ENCODE peak calls at places on chromosomes 1 and 21, in seven cellular contexts. H is lower lobe of right lung; M is CD8-positive, alpha-beta memory T cell; T is bronchial epithelial cell; S is uterus; V is mammary epithelial cell; Y is HL-60. N is an unnamed sample.

GRCh38 chr1:63935553-63935952 is 161.7 kb downstream of the ROR1 start:
- DNase-seq in H (no peak), M (no peak), T (no peak), S (no peak), V (no peak), Y (no peak), N (no peak)

GRCh38 chr1:150268342-150268705 is 492 bp downstream of the APH1A start:
- DNase-seq in H (peak), M (peak), T (peak), S (no peak), V (peak), Y (no peak), N (peak)

GRCh38 chr1:209249280-209249670 is 334.2 kb upstream of the CAMK1G start:
- DNase-seq in H (no peak), M (no peak), T (no peak), S (no peak), V (no peak), Y (no peak), N (no peak)

GRCh38 chr1:3018051-3018471 is 3.2 kb upstream of the ACTRT2 start:
- DNase-seq in H (no peak), M (no peak), T (no peak), S (no peak), V (no peak), Y (no peak), N (no peak)

GRCh38 chr21:45100866-45101265 is 26.5 kb downstream of the ADARB1 start:
- DNase-seq in H (no peak), M (no peak), T (no peak), S (no peak), V (no peak), Y (no peak), N (no peak)

GRCh38 chr1:67058761-67059160 is 4.8 kb upstream of the SLC35D1 start:
- DNase-seq in H (no peak), M (no peak), T (peak), S (no peak), V (no peak), Y (no peak), N (peak)

GRCh38 chr1:3007298-3008147 is 13.7 kb upstream of the ACTRT2 start:
- DNase-seq in H (no peak), M (no peak), T (no peak), S (no peak), V (no peak), Y (no peak), N (no peak)

GRCh38 chr1:8025061-8025670 is 943 bp downstream of the ERRFI1 start:
- DNase-seq in H (no peak), M (peak), T (peak), S (no peak), V (peak), Y (no peak), N (peak)

GRCh38 chr1:245614476-245614875 is 459.7 kb downstream of the KIF26B start:
- DNase-seq in H (no peak), M (no peak), T (no peak), S (no peak), V (no peak), Y (no peak), N (no peak)

GRCh38 chr1:182990413-182991144 is 32.6 kb upstream of the LAMC1 start:
- DNase-seq in H (no peak), M (no peak), T (peak), S (peak), V (peak), Y (no peak), N (peak)

GRCh38 chr1:110921953-110922352 is 41.8 kb downstream of the LRIF1 start:
- DNase-seq in H (no peak), M (no peak), T (no peak), S (no peak), V (no peak), Y (no peak), N (no peak)

GRCh38 chr1:67170751-67171573 is 4.7 kb downstream of the IL23R start:
- DNase-seq in H (no peak), M (peak), T (no peak), S (no peak), V (no peak), Y (no peak), N (no peak)

GRCh38 chr1:173193639-173194038 is 13.5 kb downstream of the TNFSF4 start:
- DNase-seq in H (no peak), M (no peak), T (no peak), S (no peak), V (peak), Y (no peak), N (no peak)

GRCh38 chr1:211517006-211517405 is 25.0 kb upstream of the RD3 start:
- DNase-seq in H (no peak), M (no peak), T (peak), S (no peak), V (no peak), Y (no peak), N (peak)

GRCh38 chr1:14100916-14101315 is 400.9 kb downstream of the PRDM2 start:
- DNase-seq in H (no peak), M (no peak), T (no peak), S (no peak), V (no peak), Y (no peak), N (no peak)

GRCh38 chr1:95583811-95584210 is 349.8 kb downstream of the RWDD3 start:
- DNase-seq in H (no peak), M (no peak), T (no peak), S (no peak), V (no peak), Y (no peak), N (no peak)

GRCh38 chr1:173431663-173432045 is 45.5 kb upstream of the PRDX6 start:
- DNase-seq in H (no peak), M (no peak), T (no peak), S (no peak), V (no peak), Y (no peak), N (no peak)

GRCh38 chr1:113916974-113917373 is 11.8 kb downstream of the DCLRE1B start:
- DNase-seq in H (no peak), M (no peak), T (no peak), S (no peak), V (no peak), Y (no peak), N (no peak)

GRCh38 chr1:22350171-22350961 is 101.3 kb upstream of the ZBTB40 start:
- DNase-seq in H (no peak), M (no peak), T (no peak), S (peak), V (no peak), Y (no peak), N (no peak)

GRCh38 chr1:230069813-230070212 is 2.8 kb downstream of the GALNT2 start:
- DNase-seq in H (no peak), M (no peak), T (peak), S (no peak), V (peak), Y (no peak), N (peak)

GRCh38 chr1:31551206-31551605 is 25.1 kb upstream of the TINAGL1 start:
- DNase-seq in H (no peak), M (no peak), T (no peak), S (no peak), V (no peak), Y (no peak), N (no peak)

GRCh38 chr1:175206687-175207086 is 14.1 kb upstream of the KIAA0040 start:
- DNase-seq in H (no peak), M (no peak), T (peak), S (no peak), V (peak), Y (no peak), N (peak)

GRCh38 chr1:64877151-64877550 is 89.2 kb downstream of the JAK1 start:
- DNase-seq in H (no peak), M (peak), T (no peak), S (no peak), V (no peak), Y (no peak), N (no peak)

GRCh38 chr1:25673456-25673855 is 56.9 kb downstream of the MAN1C1 start:
- DNase-seq in H (no peak), M (no peak), T (no peak), S (no peak), V (no peak), Y (no peak), N (no peak)

GRCh38 chr1:21492171-21492625 is 17.0 kb upstream of the ALPL start:
- DNase-seq in H (no peak), M (no peak), T (no peak), S (no peak), V (no peak), Y (no peak), N (no peak)

GRCh38 chr1:89809556-89809955 is 11.3 kb upstream of the LRRC8D start:
- DNase-seq in H (no peak), M (no peak), T (peak), S (peak), V (peak), Y (no peak), N (no peak)

GRCh38 chr1:177334276-177334675 is 163.5 kb downstream of the BRINP2 start:
- DNase-seq in H (no peak), M (no peak), T (peak), S (no peak), V (no peak), Y (no peak), N (peak)

GRCh38 chr1:64471218-64471719 is 1.3 kb downstream of the CACHD1 start:
- DNase-seq in H (peak), M (peak), T (peak), S (peak), V (peak), Y (no peak), N (peak)

GRCh38 chr1:5646486-5646885 is 345.7 kb downstream of the NPHP4 start:
- DNase-seq in H (no peak), M (no peak), T (no peak), S (no peak), V (no peak), Y (no peak), N (no peak)

GRCh38 chr1:117301906-117302305 is 65.3 kb upstream of the MAN1A2 start:
- DNase-seq in H (no peak), M (no peak), T (no peak), S (no peak), V (peak), Y (no peak), N (no peak)

GRCh38 chr1:223301346-223301745 is 62.6 kb downstream of the SUSD4 start:
- DNase-seq in H (no peak), M (peak), T (no peak), S (no peak), V (no peak), Y (no peak), N (no peak)

GRCh38 chr1:162161921-162162550 is 92.5 kb downstream of the NOS1AP start:
- DNase-seq in H (no peak), M (no peak), T (no peak), S (no peak), V (no peak), Y (no peak), N (no peak)

GRCh38 chr1:1328254-1328653 is 2.8 kb upstream of the TAS1R3 start:
- DNase-seq in H (no peak), M (no peak), T (no peak), S (no peak), V (no peak), Y (no peak), N (no peak)

GRCh38 chr1:77473690-77474089 is 191.9 kb downstream of the AK5 start:
- DNase-seq in H (no peak), M (no peak), T (peak), S (no peak), V (peak), Y (no peak), N (peak)

GRCh38 chr1:25958475-25958874 is 39.4 kb downstream of the PAFAH2 start:
- DNase-seq in H (no peak), M (no peak), T (peak), S (no peak), V (peak), Y (no peak), N (peak)

GRCh38 chr21:27796106-27796505 is 829.2 kb upstream of the ADAMTS5 start:
- DNase-seq in H (no peak), M (no peak), T (no peak), S (no peak), V (no peak), Y (no peak), N (no peak)

GRCh38 chr21:42405064-42406059 is 1.7 kb downstream of the UBASH3A start:
- DNase-seq in H (no peak), M (no peak), T (no peak), S (no peak), V (no peak), Y (no peak), N (no peak)

GRCh38 chr21:42406201-42406601 is 2.5 kb downstream of the UBASH3A start:
- DNase-seq in H (no peak), M (peak), T (no peak), S (no peak), V (no peak), Y (no peak), N (no peak)

GRCh38 chr21:42401820-42402251 is 1.9 kb upstream of the UBASH3A start:
- DNase-seq in H (no peak), M (no peak), T (no peak), S (no peak), V (no peak), Y (no peak), N (no peak)

GRCh38 chr21:42404534-42404933 is 832 bp downstream of the UBASH3A start:
- DNase-seq in H (no peak), M (no peak), T (no peak), S (no peak), V (no peak), Y (no peak), N (no peak)

DNA sequence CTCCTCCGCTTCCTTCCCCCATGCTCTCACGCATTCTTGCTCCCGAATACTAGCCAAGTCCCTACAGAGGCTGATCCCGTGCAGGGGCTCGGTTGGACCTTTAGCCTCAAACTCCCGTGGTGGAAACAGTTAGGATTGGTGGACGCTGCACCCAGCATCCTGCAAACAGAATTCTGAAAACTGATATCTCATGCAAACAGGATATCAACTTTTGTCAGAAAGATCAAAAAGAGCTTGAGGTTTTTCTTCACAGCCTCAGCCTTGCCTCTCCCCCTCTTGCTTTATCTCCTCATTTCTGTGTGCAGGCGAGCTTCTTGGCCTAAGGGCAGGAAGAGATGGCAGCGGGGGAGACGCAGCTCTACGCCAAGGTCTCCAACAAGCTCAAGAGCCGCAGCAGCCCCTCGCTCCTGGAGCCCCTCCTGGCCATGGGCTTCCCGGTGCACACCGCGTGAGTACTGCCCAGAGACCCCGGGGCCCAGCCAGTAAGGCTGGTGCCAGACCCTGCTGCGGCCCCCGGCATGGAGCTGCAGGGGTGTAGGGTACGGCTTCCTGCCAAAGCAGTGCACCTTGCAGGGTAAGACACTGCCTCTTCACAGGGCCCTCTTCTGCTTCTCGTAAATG is at the start of gene UBASH3A:
- DNase-seq in H (no peak), M (peak), T (no peak), S (no peak), V (no peak), Y (no peak), N (no peak)
- H3K4me3 ChIP-seq in H (peak), M (peak), T (no peak), S (no peak), V (no peak), Y (no peak), N (no peak)

DNA sequence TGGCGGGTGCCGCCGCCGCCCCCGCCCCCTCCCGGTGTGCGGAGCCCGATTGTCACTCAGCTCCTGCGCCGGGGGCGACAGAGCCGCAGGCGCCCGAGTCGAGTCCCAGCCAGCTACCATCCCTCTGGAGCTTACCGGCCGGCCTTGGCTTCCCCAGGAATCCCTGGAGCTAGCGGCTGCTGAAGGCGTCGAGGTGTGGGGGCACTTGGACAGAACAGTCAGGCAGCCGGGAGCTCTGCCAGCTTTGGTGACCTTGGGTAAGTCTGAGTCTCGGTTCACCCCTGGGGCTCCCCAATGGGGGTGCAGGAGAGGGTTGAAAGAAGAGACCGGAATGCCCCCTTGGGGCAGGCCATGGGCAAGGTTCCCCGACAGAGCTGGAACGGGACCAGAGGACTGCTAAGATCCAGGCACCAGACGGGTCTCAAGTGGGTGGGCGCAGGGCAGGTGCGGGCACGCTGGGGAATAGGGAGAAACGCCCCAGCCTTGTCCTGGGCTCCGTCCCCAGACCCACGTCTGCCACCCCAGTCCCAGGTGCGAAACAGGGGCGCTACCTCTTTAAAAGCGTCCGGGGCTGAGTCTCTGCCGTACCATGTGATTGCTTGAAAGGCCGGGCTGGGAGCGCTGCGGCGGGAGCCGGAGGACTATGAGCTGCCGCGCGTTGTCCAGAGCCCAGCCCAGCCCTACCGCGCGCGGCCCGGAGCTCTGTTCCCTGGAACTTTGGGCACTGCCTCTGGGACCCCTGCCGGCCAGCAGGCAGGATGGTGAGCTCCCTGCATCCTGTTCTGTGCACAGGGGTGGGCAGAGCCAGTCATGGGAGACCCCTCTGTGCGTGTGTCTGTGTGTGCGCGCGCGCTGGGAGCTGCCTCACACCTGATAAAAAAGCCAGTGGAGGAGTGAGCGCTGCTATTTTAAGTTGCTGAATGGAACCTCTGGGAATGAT is at the start of gene ADORA1:
- DNase-seq in H (peak), M (no peak), T (peak), S (peak), V (peak), Y (no peak), N (peak)
- H3K4me3 ChIP-seq in H (peak), M (no peak), T (peak), S (peak), V (peak), Y (no peak), N (peak)

GRCh38 chr1:158285756-158286241 is 3.9 kb upstream of the CD1C start:
- DNase-seq in H (peak), M (no peak), T (peak), S (no peak), V (peak), Y (peak), N (no peak)
- H3K4me3 ChIP-seq in H (no peak), M (no peak), T (no peak), S (no peak), V (no peak), Y (no peak), N (no peak)

GRCh38 chr1:226547754-226548191 is 791 bp upstream of the STUM start:
- DNase-seq in H (peak), M (peak), T (peak), S (peak), V (peak), Y (peak), N (peak)
- H3K4me3 ChIP-seq in H (peak), M (no peak), T (no peak), S (peak), V (no peak), Y (no peak), N (no peak)

DNA sequence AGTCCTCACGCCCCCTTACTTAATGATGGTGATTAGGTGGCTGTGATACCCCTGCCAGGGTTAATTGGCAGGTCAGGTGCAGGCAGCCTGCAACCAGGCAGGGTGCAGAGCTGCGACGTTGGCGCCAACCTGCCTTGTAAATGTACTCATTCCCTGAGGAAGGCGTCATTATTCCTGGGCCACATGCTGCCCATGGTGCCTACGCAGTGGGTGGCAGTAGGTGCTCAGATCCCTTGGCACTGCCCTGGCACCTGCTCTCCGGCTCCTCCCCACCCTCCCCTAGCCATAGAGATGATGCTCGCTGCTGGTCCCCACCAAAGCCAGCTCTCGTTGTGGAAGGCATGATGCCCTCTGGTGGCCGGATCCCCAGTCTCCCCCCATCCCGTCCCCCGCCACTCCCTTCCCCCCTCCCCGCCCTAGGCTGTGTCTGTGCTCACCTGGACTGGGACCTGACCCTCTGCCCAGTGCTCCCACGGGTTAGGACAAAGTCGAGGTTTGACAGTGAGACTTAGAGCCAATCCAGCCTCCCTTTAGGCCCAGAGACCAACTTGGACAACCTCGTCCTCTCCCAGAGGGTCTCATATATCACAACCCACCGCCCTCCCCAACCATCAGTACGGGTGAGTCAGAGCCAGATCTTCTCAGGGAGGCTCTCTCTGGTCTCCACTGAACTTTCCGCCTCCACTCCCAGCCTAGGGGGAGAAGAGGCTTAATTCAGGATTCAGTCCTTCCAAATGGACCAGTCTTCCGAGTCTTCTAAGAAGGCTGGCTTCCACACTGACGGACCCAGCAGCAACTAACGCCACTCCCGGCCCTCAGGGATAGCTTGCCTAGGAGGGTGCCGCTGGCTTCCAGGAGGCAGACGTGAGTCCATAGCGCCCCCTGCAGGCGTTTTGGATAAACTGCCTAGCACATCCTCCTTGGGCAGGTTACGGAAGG is 5.7 kb downstream of the KRTCAP2 start:
- DNase-seq in H (peak), M (peak), T (peak), S (peak), V (peak), Y (peak), N (peak)
- H3K4me3 ChIP-seq in H (peak), M (peak), T (no peak), S (no peak), V (no peak), Y (no peak), N (no peak)

GRCh38 chr21:41337515-41337914 is 20.9 kb downstream of the FAM3B start:
- DNase-seq in H (no peak), M (no peak), T (no peak), S (no peak), V (no peak), Y (no peak), N (no peak)
- H3K4me3 ChIP-seq in H (no peak), M (no peak), T (no peak), S (no peak), V (no peak), Y (no peak), N (no peak)

GRCh38 chr1:17193222-17194132 is 11.5 kb upstream of the PADI1 start:
- DNase-seq in H (no peak), M (no peak), T (no peak), S (no peak), V (no peak), Y (no peak), N (no peak)
- H3K4me3 ChIP-seq in H (no peak), M (no peak), T (no peak), S (no peak), V (no peak), Y (no peak), N (no peak)

DNA sequence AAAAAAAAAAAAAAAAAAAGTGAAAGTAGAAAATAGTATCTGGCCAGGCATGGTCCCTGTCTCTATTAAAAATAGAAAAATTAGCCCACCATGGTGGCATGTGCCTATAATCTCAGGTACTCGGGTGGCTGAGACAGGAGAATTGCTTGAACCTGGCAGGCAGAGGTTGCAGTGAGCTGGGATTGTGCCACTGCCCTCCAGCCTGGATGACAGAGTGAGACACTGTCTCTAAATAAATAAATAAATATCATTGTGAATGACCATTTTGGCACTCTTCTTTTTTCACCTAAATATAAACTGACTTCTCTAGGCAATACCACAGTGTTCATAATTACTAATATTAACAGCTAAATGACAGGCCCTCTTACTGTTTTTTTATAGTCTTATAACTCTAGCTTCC is 14.5 kb downstream of the ELOA start:
- DNase-seq in H (no peak), M (no peak), T (no peak), S (no peak), V (no peak), Y (no peak), N (no peak)
- H3K4me3 ChIP-seq in H (no peak), M (no peak), T (no peak), S (no peak), V (no peak), Y (no peak), N (no peak)